ENCODE peak calls at places on chromosomes 4 and X, in six cellular contexts. X is fibroblast of the aortic adventitia, S is foreskin fibroblast, A is astrocyte of the spinal cord, R is uterus, U is psoas muscle. G is an unnamed sample.
A peak's percentile ranks its signal among the peaks of the same experiment; 100 is the strongest.

GRCh38 chrX:3639236-3639635 is 74.2 kb downstream of the PRKX start:
- DNase-seq in S (no peak), R (no peak), A (no peak), U (no peak), X (no peak), G (no peak)

GRCh38 chrX:6227445-6227820 is 1.2 kb downstream of the NLGN4X start:
- DNase-seq in X (no peak), S (peak; percentile 3), A (no peak), U (no peak), R (no peak), G (no peak)

GRCh38 chr4:110848787-110849186 is 225.9 kb upstream of the PITX2 start:
- DNase-seq in U (no peak), X (peak; percentile 21), R (no peak), A (no peak), S (no peak), G (no peak)

GRCh38 chrX:135707880-135708279 is 5.6 kb upstream of the CT45A1 start:
- DNase-seq in U (no peak), S (no peak), R (no peak), A (no peak), X (no peak), G (no peak)

GRCh38 chr4:67261971-67262370 is 283.3 kb downstream of the CENPC start:
- DNase-seq in R (no peak), S (no peak), X (no peak), A (no peak), U (no peak), G (no peak)

GRCh38 chr4:89586864-89587263 is 250.1 kb downstream of the SNCA start:
- DNase-seq in S (peak; percentile 45), R (no peak), U (no peak), A (peak; percentile 35), X (peak; percentile 28), G (peak; percentile 5)

GRCh38 chr4:110073045-110073845 is 125.2 kb downstream of the ELOVL6 start:
- DNase-seq in A (peak; percentile 54), R (no peak), S (no peak), X (no peak), U (no peak), G (no peak)

GRCh38 chr4:73021634-73022033 is 47.9 kb downstream of the COX18 start:
- DNase-seq in S (peak; percentile 60), X (peak; percentile 73), U (no peak), A (peak; percentile 55), R (no peak), G (peak; percentile 16)

GRCh38 chr4:74838746-74839370 is 44.5 kb upstream of the BTC start:
- DNase-seq in U (no peak), S (peak; percentile 32), A (peak; percentile 34), R (no peak), X (peak; percentile 71), G (no peak)

GRCh38 chrX:5876984-5877655 is 351.5 kb downstream of the NLGN4X start:
- DNase-seq in S (peak; percentile 5), A (peak; percentile 1), X (no peak), R (no peak), U (no peak), G (no peak)

GRCh38 chr4:107891299-107891698 is 40.0 kb upstream of the CYP2U1 start:
- DNase-seq in A (no peak), S (no peak), U (no peak), R (no peak), X (no peak), G (no peak)

GRCh38 chrX:9560219-9560618 is 95.4 kb downstream of the TBL1X start:
- DNase-seq in A (no peak), S (no peak), R (no peak), U (peak; percentile 75), X (no peak), G (no peak)

GRCh38 chrX:11648705-11649519 is 16.8 kb downstream of the ARHGAP6 start:
- DNase-seq in X (no peak), U (peak; percentile 65), A (no peak), S (peak; percentile 37), R (no peak), G (no peak)

GRCh38 chrX:27675493-27675892 is 85.3 kb downstream of the DCAF8L2 start:
- DNase-seq in U (no peak), S (peak; percentile 2), X (peak; percentile 30), A (peak; percentile 52), R (no peak), G (no peak)

GRCh38 chr4:156924774-156925173 is 46.8 kb downstream of the PDGFC start:
- DNase-seq in S (no peak), A (no peak), X (peak; percentile 38), R (no peak), U (no peak), G (no peak)

GRCh38 chr4:15003891-15004700 is 1.8 kb downstream of the CPEB2 start:
- DNase-seq in A (no peak), U (peak; percentile 71), S (no peak), R (peak; percentile 37), X (no peak), G (no peak)

GRCh38 chr4:6986781-6987565 is 56.2 kb upstream of the TADA2B start:
- DNase-seq in A (peak; percentile 95), R (peak; percentile 95), X (peak; percentile 87), S (peak; percentile 99), U (peak; percentile 98), G (peak; percentile 58)

GRCh38 chrX:154142950-154143745 is 895 bp upstream of the OPN1LW start:
- DNase-seq in R (no peak), A (no peak), X (no peak), U (no peak), S (no peak), G (no peak)

GRCh38 chr4:3786196-3786869 is 20.1 kb downstream of the ADRA2C start:
- DNase-seq in S (no peak), R (no peak), X (no peak), U (no peak), A (no peak), G (no peak)

GRCh38 chrX:129523076-129524055 is at the start of gene SMARCA1:
- DNase-seq in A (peak; percentile 59), U (peak; percentile 58), S (peak; percentile 56), X (peak; percentile 63), R (peak; percentile 44), G (no peak)

GRCh38 chr4:163895369-163896005 is 401.0 kb downstream of the TMA16 start:
- DNase-seq in R (no peak), S (no peak), X (no peak), U (no peak), A (no peak), G (no peak)

GRCh38 chr4:7763788-7764187 is 175.9 kb downstream of the AFAP1 start:
- DNase-seq in A (peak; percentile 80), X (no peak), S (peak; percentile 54), R (no peak), U (no peak), G (no peak)

GRCh38 chr4:67103001-67103737 is 442.1 kb downstream of the CENPC start:
- DNase-seq in R (no peak), A (no peak), S (no peak), U (no peak), X (no peak), G (no peak)

GRCh38 chrX:17590892-17591740 is 146.2 kb upstream of the SCML1 start:
- DNase-seq in S (peak; percentile 88), R (peak; percentile 65), U (peak; percentile 65), X (peak; percentile 90), A (peak; percentile 80), G (peak; percentile 63)

GRCh38 chr4:114191496-114191895 is 212.0 kb upstream of the ARSJ start:
- DNase-seq in X (no peak), A (no peak), U (no peak), S (no peak), R (no peak), G (no peak)
- TF ChIP-seq CTCF in X (no peak), A (no peak), U (no peak), S (no peak), R (no peak), G (no peak)

GRCh38 chr4:152937280-152937534 is 1.1 kb downstream of the FHDC1 start:
- DNase-seq in U (no peak), S (no peak), R (no peak), A (no peak), X (no peak), G (no peak)

GRCh38 chr4:152937535-152938236 is 1.6 kb downstream of the FHDC1 start:
- DNase-seq in U (peak; percentile 76), S (peak; percentile 62), R (peak; percentile 21), A (peak; percentile 35), X (peak; percentile 33), G (no peak)

GRCh38 chr4:152936446-152937279 is 540 bp downstream of the FHDC1 start:
- DNase-seq in U (peak; percentile 57), A (no peak), R (peak; percentile 29), S (peak; percentile 58), X (peak; percentile 12), G (no peak)

GRCh38 chr4:152935661-152936445 is at the start of gene FHDC1:
- DNase-seq in R (no peak), X (no peak), A (no peak), S (peak; percentile 35), U (no peak), G (no peak)

GRCh38 chr4:152935138-152935537 is 985 bp upstream of the FHDC1 start:
- DNase-seq in R (no peak), U (no peak), A (no peak), X (no peak), S (peak; percentile 15), G (no peak)
- H3K4me3 ChIP-seq in R (no peak overlapping the region), U (no peak overlapping the region), A (no peak overlapping the region), X (no peak overlapping the region), S (no peak overlapping the region), G (no peak overlapping the region)

DNA sequence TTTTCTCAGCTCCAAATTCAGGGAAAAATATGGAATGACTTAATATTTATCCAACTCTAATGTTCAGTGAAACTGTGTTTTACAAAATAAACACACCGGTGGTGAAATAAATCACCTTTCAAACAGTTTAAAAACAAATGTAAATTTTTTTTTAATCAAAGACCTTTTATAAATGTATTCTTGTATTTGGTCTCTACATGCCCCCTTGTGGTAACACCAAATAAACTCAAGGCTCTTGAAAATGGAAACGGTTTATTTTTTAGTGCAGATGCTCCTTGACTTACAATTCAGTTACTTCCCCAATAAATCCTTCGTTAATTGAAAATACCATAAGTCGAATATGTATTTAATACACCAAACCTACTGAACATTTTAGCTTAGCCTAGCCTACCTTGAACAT is 45.9 kb upstream of the ITM2A start:
- DNase-seq in R (no peak), S (peak; percentile 24), X (peak; percentile 28), A (peak; percentile 3), U (no peak), G (no peak)
- TF ChIP-seq CTCF in R (peak; percentile 25), S (peak; percentile 26), X (peak; percentile 46), A (peak; percentile 18), U (peak; percentile 34), G (peak; percentile 27)

DNA sequence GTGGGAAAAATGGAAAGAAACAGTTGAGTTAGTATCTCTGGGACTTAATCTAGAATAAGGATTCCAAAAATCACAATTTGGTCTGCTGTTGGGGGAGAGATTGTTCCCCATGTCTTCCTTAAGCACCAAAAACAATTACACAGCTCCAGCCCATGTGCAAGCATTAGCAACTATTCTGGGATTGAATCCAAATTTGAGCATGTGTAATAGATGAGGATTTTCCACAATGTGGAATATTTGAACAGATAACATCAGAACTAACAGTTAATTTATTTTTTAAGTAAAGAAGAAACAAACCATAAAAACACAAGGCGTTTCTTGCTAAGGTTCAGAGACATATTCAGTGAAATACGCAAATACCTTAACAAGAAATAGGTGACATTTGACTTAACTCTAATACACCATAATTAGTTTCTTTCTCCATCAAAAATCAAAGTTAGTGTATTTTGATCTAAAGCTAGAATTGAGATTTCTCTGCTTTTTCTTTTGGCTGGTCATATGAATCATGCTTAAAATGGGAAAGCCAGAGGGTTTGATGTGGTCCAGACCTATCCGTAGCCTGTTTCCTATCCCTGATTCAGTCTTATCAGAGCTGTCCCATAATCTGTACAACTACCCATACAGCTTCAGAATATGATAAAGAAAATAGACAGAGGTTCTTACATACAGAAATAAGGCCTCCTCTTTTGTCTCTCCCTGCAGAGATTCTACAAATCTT is 413.4 kb downstream of the PACRGL start:
- DNase-seq in R (no peak), A (peak; percentile 68), S (peak; percentile 71), U (no peak), X (peak; percentile 1), G (no peak)
- H3K4me3 ChIP-seq in R (no peak overlapping the region), A (no peak overlapping the region), S (no peak overlapping the region), U (no peak overlapping the region), X (no peak overlapping the region), G (no peak overlapping the region)

GRCh38 chr4:147924604-147925412 is 192.9 kb downstream of the ARHGAP10 start:
- DNase-seq in X (peak; percentile 25), A (peak; percentile 44), S (peak; percentile 37), U (no peak), R (no peak), G (no peak)
- TF ChIP-seq CTCF in X (peak; percentile 49), A (peak; percentile 65), S (peak; percentile 57), U (peak; percentile 36), R (peak; percentile 5), G (peak; percentile 59)